ENCODE peak calls at places on chromosomes 7 and 10, in four cellular contexts. M is CD4-positive, alpha-beta T cell; I is neural progenitor cell; O is GM23338. P is an unnamed sample.

GRCh38 chr7:22060863-22061262 is 115.2 kb upstream of the CDCA7L start:
- DNase-seq in I (no peak), M (no peak), O (no peak), P (no peak)

GRCh38 chr7:139752600-139752999 is 25.2 kb downstream of the HIPK2 start:
- DNase-seq in I (no peak), O (no peak), M (no peak), P (no peak)

GRCh38 chr7:155643804-155644177 is 670 bp upstream of the RBM33 start:
- DNase-seq in O (no peak), I (no peak), M (no peak), P (no peak)

GRCh38 chr10:33532901-33533300 is 198.4 kb upstream of the NRP1 start:
- DNase-seq in O (no peak), M (no peak), I (no peak), P (no peak)

GRCh38 chr7:5773661-5774086 is 7.8 kb downstream of the RNF216 start:
- DNase-seq in O (no peak), M (peak), I (no peak), P (no peak)

GRCh38 chr7:46839651-46840050 is 742.3 kb downstream of the TNS3 start:
- DNase-seq in I (no peak), M (no peak), O (no peak), P (no peak)

GRCh38 chr7:29194206-29194593 is 375 bp upstream of the CHN2 start:
- DNase-seq in M (no peak), I (peak), O (peak), P (peak)

GRCh38 chr10:111705026-111705425 is 478.5 kb downstream of the GPAM start:
- DNase-seq in O (no peak), I (no peak), M (no peak), P (no peak)

GRCh38 chr7:47596502-47597202 is 14.7 kb upstream of the TNS3 start:
- DNase-seq in M (no peak), I (no peak), O (peak), P (no peak)

GRCh38 chr10:6766061-6766460 is 186.0 kb upstream of the PRKCQ start:
- DNase-seq in O (no peak), M (no peak), I (no peak), P (no peak)

GRCh38 chr10:104981995-104982394 is 340.9 kb downstream of the SORCS3 start:
- DNase-seq in M (no peak), I (no peak), O (no peak), P (no peak)

GRCh38 chr10:6769704-6770417 is 189.8 kb upstream of the PRKCQ start:
- DNase-seq in O (no peak), M (no peak), I (no peak), P (no peak)

GRCh38 chr7:69049341-69049740 is 548.9 kb upstream of the AUTS2 start:
- DNase-seq in I (no peak), M (no peak), O (no peak), P (no peak)

GRCh38 chr7:141700848-141701371 is 1.1 kb downstream of the DENND11 start:
- DNase-seq in I (no peak), O (peak), M (no peak), P (no peak)

GRCh38 chr10:62718585-62718984 is 85.9 kb upstream of the ADO start:
- DNase-seq in I (no peak), O (no peak), M (no peak), P (no peak)

GRCh38 chr10:72322030-72322279 is 32.8 kb downstream of the DNAJB12 start:
- DNase-seq in I (no peak), M (no peak), O (no peak), P (no peak)

GRCh38 chr7:81871606-81872265 is 101.9 kb upstream of the HGF start:
- DNase-seq in M (no peak), O (no peak), I (no peak), P (no peak)

GRCh38 chr7:73833251-73833919 is 2.6 kb downstream of the CLDN4 start:
- DNase-seq in I (no peak), M (no peak), O (peak), P (no peak)

GRCh38 chr7:131949659-131950058 is 393.2 kb upstream of the PODXL start:
- DNase-seq in O (no peak), M (no peak), I (no peak), P (no peak)

GRCh38 chr7:154912921-154913644 is 89.8 kb downstream of the PAXIP1 start:
- DNase-seq in M (no peak), O (no peak), I (no peak), P (no peak)

GRCh38 chr10:47264797-47265281 is 35.2 kb upstream of the GDF10 start:
- DNase-seq in M (peak), O (no peak), I (no peak), P (no peak)

GRCh38 chr7:50303082-50303893 is 1.2 kb upstream of the IKZF1 start:
- DNase-seq in O (peak), M (peak), I (peak), P (no peak)

GRCh38 chr7:99190359-99191009 is 17.4 kb downstream of the KPNA7 start:
- DNase-seq in O (no peak), I (no peak), M (no peak), P (no peak)

GRCh38 chr7:41824284-41824683 is 121.4 kb upstream of the INHBA start:
- DNase-seq in I (no peak), M (no peak), O (no peak), P (no peak)

GRCh38 chr10:5530846-5531557 is 6.2 kb downstream of the CALML3 start:
- DNase-seq in O (no peak), M (no peak), I (no peak), P (no peak)

GRCh38 chr7:17130281-17131059 is 168.0 kb upstream of the AHR start:
- DNase-seq in I (peak), M (no peak), O (peak), P (no peak)

GRCh38 chr7:122827763-122828162 is 58.5 kb downstream of the CADPS2 start:
- DNase-seq in I (no peak), M (no peak), O (no peak), P (no peak)

GRCh38 chr10:102605712-102606111 is 38.6 kb upstream of the TRIM8 start:
- DNase-seq in I (no peak), O (no peak), M (no peak), P (no peak)

GRCh38 chr7:47453093-47454056 is 128.5 kb downstream of the TNS3 start:
- DNase-seq in M (no peak), O (no peak), I (no peak), P (no peak)

GRCh38 chr7:69564454-69565417 is 33.5 kb upstream of the AUTS2 start:
- DNase-seq in O (no peak), M (no peak), I (no peak), P (no peak)

GRCh38 chr10:28569506-28570159 is 36.7 kb downstream of the WAC start:
- DNase-seq in I (no peak), O (no peak), M (no peak), P (no peak)

GRCh38 chr10:69901022-69901421 is 99.3 kb downstream of the COL13A1 start:
- DNase-seq in I (no peak), O (no peak), M (no peak), P (no peak)

GRCh38 chr7:24980695-24981543 is 941 bp upstream of the OSBPL3 start:
- DNase-seq in I (peak), O (peak), M (no peak), P (no peak)

GRCh38 chr7:37416739-37417474 is 31.8 kb downstream of the ELMO1 start:
- DNase-seq in M (no peak), O (no peak), I (no peak), P (no peak)

GRCh38 chr7:37420931-37421330 is 27.7 kb downstream of the ELMO1 start:
- DNase-seq in O (no peak), I (no peak), M (no peak), P (no peak)

GRCh38 chr7:37421820-37422219 is 26.8 kb downstream of the ELMO1 start:
- DNase-seq in M (no peak), O (no peak), I (no peak), P (no peak)

GRCh38 chr7:37418381-37418780 is 30.3 kb downstream of the ELMO1 start:
- DNase-seq in O (no peak), M (no peak), I (no peak), P (no peak)

DNA sequence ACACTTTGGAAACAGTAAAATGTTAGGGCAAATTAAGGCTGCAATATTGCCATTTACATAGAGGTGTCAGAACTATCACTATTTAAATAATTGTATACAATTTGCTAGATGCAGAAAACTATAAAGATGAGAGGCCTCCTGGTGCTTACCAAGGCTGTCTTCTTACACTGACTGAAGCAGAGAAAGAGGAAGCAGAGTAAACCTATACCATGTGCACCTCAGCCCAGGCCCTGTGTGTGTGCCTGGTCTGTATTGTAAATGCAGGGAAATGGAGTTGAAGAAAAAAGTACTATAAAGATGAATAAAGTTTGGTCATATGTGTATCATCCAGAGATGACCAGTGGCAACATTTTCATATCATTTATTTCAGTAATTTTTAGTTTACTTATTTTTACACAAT is 29.2 kb downstream of the ELMO1 start:
- DNase-seq in I (no peak), M (no peak), O (no peak), P (no peak)
- TF ChIP-seq CTCF in I (no peak), M (no peak), O (no peak), P (no peak)

DNA sequence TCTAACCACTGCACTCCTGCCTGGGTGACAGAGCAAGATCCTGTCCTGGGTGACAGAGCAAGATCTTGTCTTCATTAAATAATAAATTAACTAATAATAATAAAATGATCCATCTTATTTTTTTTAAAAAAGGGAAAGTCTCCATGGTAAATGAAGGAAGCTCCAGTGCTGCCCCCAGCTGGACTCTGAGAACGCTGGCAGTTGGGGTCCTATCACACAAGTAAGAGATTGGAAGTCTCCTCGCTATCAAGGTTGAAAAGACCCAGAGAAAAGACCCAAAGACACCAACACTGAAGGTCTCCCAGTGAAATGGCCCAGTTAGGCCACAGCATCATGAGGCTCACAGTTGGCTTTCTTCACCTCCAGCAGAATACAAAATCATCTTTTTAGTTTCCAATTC is 13.8 kb upstream of the C10orf67 start:
- DNase-seq in I (peak), O (peak), M (no peak), P (no peak)
- TF ChIP-seq CTCF in I (peak), O (peak), M (no peak), P (peak)

GRCh38 chr7:33243319-33243881 is 114.0 kb downstream of the BBS9 start:
- DNase-seq in M (no peak), O (peak), I (peak), P (no peak)
- TF ChIP-seq CTCF in M (peak), O (peak), I (peak), P (peak)

GRCh38 chr10:90779573-90779972 is 78.3 kb downstream of the HTR7 start:
- DNase-seq in O (peak), I (peak), M (no peak), P (no peak)
- TF ChIP-seq CTCF in O (peak), I (peak), M (no peak), P (peak)

GRCh38 chr7:101804642-101805401 is 12.6 kb upstream of the CUX1 start:
- DNase-seq in M (no peak), O (peak), I (peak), P (peak)
- TF ChIP-seq CTCF in M (peak), O (peak), I (peak), P (peak)

GRCh38 chr7:90520484-90520883 is 51.0 kb downstream of the PTTG1IP2 start:
- DNase-seq in M (no peak), O (peak), I (peak), P (no peak)
- TF ChIP-seq CTCF in M (no peak), O (peak), I (peak), P (peak)

GRCh38 chr7:2175091-2175490 is 57.7 kb downstream of the MAD1L1 start:
- DNase-seq in O (no peak), M (no peak), I (no peak), P (no peak)
- TF ChIP-seq CTCF in O (no peak), M (no peak), I (no peak), P (no peak)

GRCh38 chr10:123862421-123863188 is 29.0 kb downstream of the CPXM2 start:
- DNase-seq in M (no peak), O (no peak), I (no peak), P (no peak)
- TF ChIP-seq CTCF in M (no peak), O (no peak), I (no peak), P (no peak)

GRCh38 chr7:114439581-114439980 is 25.0 kb downstream of the FOXP2 start:
- DNase-seq in O (peak), I (no peak), M (no peak), P (no peak)
- TF ChIP-seq CTCF in O (no peak), I (no peak), M (no peak), P (no peak)

GRCh38 chr10:114304566-114305421 is 65.7 kb downstream of the VWA2 start:
- DNase-seq in I (peak), O (peak), M (peak), P (peak)
- TF ChIP-seq CTCF in I (peak), O (peak), M (peak), P (peak)

P was measured in progenitor cell of endocrine pancreas.